ENCODE peak calls at places on chromosome X, in six cellular contexts. F, J, E, R, B and T are unnamed samples.

GRCh38 chrX:139058831-139059495 is 347.4 kb upstream of the FGF13 start:
- DNase-seq in F (no peak), J (no peak), E (no peak), R (no peak), B (no peak), T (no peak)

GRCh38 chrX:106726485-106727437 is at the start of gene RNF128:
- DNase-seq in F (peak; percentile 55), J (no peak), E (peak; percentile 43), R (no peak), B (peak; percentile 74), T (no peak)

GRCh38 chrX:69932323-69932722 is 117.4 kb downstream of the AWAT2 start:
- DNase-seq in F (no peak), J (no peak), E (no peak), R (no peak), B (no peak), T (no peak)

GRCh38 chrX:146973283-146973682 is 158.7 kb upstream of the CXorf51A start:
- DNase-seq in F (no peak), J (no peak), E (no peak), R (no peak), B (no peak), T (no peak)

GRCh38 chrX:152259150-152259549 is 120.8 kb upstream of the MAGEA10 start:
- DNase-seq in F (peak; percentile 27), J (no peak), E (no peak), R (peak; percentile 24), B (no peak), T (no peak)

GRCh38 chrX:74534569-74535038 is 79.8 kb downstream of the RLIM start:
- DNase-seq in F (no peak), J (no peak), E (no peak), R (no peak), B (no peak), T (no peak)

GRCh38 chrX:17032351-17032750 is 85.9 kb downstream of the REPS2 start:
- DNase-seq in F (peak; percentile 49), J (no peak), E (peak; percentile 17), R (no peak), B (no peak), T (no peak)

GRCh38 chrX:146881521-146881920 is 67.0 kb upstream of the CXorf51A start:
- DNase-seq in F (no peak), J (no peak), E (no peak), R (no peak), B (no peak), T (no peak)

GRCh38 chrX:68419934-68420333 is 13.4 kb downstream of the OPHN1 start:
- DNase-seq in F (no peak), J (no peak), E (no peak), R (no peak), B (no peak), T (no peak)

GRCh38 chrX:11558972-11559371 is 106.7 kb downstream of the ARHGAP6 start:
- DNase-seq in F (no peak), J (no peak), E (no peak), R (no peak), B (peak; percentile 39), T (no peak)

GRCh38 chrX:143635915-143636314 is at the start of gene SLITRK4:
- DNase-seq in F (no peak), J (no peak), E (no peak), R (no peak), B (no peak), T (no peak)

GRCh38 chrX:150958177-150958576 is 25.0 kb upstream of the HMGB3 start:
- DNase-seq in F (no peak), J (no peak), E (no peak), R (no peak), B (no peak), T (no peak)

GRCh38 chrX:24242649-24243556 is 71.0 kb downstream of the SUPT20HL2 start:
- DNase-seq in F (peak; percentile 37), J (no peak), E (peak; percentile 4), R (peak; percentile 42), B (no peak), T (no peak)

GRCh38 chrX:149487292-149487691 is 17.8 kb downstream of the IDS start:
- DNase-seq in F (no peak), J (no peak), E (no peak), R (no peak), B (peak; percentile 11), T (no peak)

DNA sequence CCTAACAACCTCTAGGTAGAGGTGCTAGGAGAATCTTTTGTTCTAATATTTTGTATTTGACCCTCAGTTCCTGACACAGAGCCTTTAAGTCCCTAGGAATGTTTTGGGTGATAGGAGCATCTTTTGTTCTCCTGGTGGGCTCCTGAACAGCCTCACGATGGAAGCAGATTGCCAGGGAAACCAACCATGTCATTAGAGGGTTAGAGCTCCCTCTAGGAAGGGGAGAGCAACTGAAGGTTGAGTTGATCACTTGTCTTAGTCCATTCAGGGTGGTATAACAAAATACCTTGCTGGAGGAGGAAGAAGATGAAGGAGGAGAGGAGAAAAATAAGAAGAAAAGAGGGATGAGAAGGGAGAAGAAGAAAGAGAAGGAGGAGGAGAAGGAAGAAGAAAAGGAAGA is 9.2 kb downstream of the VCX start:
- DNase-seq in F (no peak), J (no peak), E (no peak), R (no peak), B (no peak), T (no peak)
- TF ChIP-seq CTCF in F (no peak), J (no peak), E (no peak), R (no peak), B (no peak), T (no peak)

GRCh38 chrX:29691044-29691443 is 524.3 kb upstream of the MAGEB2 start:
- DNase-seq in F (no peak), J (no peak), E (no peak), R (no peak), B (no peak), T (no peak)

GRCh38 chrX:29690061-29690460 is 525.3 kb upstream of the MAGEB2 start:
- DNase-seq in F (no peak), J (no peak), E (no peak), R (no peak), B (no peak), T (no peak)

GRCh38 chrX:29687687-29688086 is 527.7 kb upstream of the MAGEB2 start:
- DNase-seq in F (no peak), J (no peak), E (no peak), R (no peak), B (no peak), T (no peak)
- TF ChIP-seq CTCF in F (no peak), J (no peak), E (no peak), R (no peak), B (no peak), T (no peak)

DNA sequence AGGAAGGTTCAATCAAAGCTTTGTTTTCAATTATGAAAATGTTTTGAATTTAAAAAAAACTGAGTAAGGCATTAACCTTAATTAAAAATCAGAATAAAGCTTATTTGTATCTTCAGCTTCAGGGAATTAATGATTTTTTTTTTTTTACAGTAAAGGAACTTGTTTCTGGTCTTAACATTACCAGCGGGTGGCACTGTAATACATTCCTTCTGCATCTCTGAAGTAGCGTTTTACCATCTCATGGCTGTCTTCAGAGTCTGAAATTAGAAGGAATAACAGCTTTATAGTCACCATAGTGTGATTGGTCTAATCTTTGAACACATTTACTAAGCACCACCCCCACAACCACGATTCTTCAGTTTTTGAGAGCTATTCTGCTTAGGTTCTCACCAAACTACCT is 102.6 kb downstream of the IL1RAPL2 start:
- DNase-seq in F (no peak), J (no peak), E (no peak), R (no peak), B (no peak), T (no peak)
- TF ChIP-seq CTCF in F (no peak), J (no peak), E (no peak), R (peak; percentile 30), B (no peak), T (no peak)

GRCh38 chrX:79413009-79413408 is 45.9 kb upstream of the ITM2A start:
- DNase-seq in F (no peak), J (no peak), E (no peak), R (no peak), B (no peak), T (no peak)
- TF ChIP-seq CTCF in F (peak; percentile 25), J (peak; percentile 65), E (no peak), R (peak; percentile 53), B (no peak), T (no peak)

GRCh38 chrX:48806088-48806487 is 4.2 kb downstream of the HDAC6 start:
- DNase-seq in F (no peak), J (no peak), E (no peak), R (no peak), B (no peak), T (no peak)
- TF ChIP-seq CTCF in F (no peak), J (no peak), E (no peak), R (no peak), B (no peak), T (no peak)

DNA sequence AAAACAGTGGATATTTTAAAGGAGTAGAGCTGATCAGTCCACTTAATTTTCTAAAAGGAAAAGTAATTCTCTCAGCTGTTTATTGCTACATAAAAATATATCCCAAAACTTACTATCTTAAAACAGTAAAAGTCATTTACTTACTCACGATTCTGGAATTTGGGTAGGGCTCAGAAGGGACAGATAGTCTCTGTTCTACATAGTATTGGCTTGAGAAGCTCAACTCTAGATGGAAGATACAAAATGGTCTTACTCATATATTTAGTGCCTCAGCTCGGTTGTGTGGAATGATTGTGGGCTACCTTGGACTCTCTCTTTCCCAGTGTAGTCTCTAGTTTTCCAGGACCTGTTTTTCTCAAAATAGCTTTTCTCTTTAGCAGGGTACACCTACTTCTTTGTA is 691.5 kb upstream of the POU3F4 start:
- DNase-seq in F (no peak), J (no peak), E (no peak), R (no peak), B (no peak), T (no peak)
- TF ChIP-seq CTCF in F (no peak), J (no peak), E (no peak), R (no peak), B (no peak), T (no peak)

GRCh38 chrX:46386511-46386910 is 158.7 kb downstream of the ZNF674 start:
- DNase-seq in F (no peak), J (no peak), E (no peak), R (no peak), B (no peak), T (no peak)
- TF ChIP-seq CTCF in F (no peak), J (no peak), E (no peak), R (no peak), B (no peak), T (no peak)

DNA sequence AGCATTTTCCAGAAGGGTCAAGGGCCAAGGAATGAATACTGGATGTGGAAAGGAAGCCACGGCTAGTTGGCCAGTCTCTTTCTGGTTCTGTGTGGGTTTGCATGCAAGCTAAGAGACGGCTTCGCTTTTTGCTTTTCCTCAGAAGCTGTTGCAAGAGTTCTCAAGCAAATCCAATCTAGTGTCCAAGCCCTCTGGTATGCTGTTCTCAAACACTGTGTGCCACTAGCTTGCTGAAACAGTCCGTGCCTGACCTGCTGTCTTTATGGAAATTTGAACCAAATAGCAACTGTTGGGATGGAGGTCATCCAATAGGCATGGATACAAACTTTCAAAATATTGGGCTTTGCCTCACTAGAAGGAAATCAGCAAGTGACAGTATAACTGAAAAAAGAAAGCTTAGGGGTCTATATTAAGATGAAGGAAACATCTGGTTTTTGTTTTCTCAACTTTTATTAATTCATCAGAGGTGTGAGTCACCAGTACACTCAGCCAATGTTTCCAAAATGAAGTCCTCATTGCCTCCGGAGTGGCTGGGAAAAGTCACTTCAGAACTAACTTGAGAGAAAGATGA is 70.5 kb downstream of the SLC9A6 start:
- DNase-seq in F (no peak), J (no peak), E (no peak), R (no peak), B (no peak), T (no peak)
- TF ChIP-seq CTCF in F (no peak), J (no peak), E (no peak), R (no peak), B (no peak), T (no peak)